ENCODE peak calls at places on chromosome 11, in seven cellular contexts. U is lung; V is CD8-positive, alpha-beta memory T cell; X is GM12865; G is hepatocyte; Q is keratinocyte; W is Panc1. A is an unnamed sample.

GRCh38 chr11:29131055-29131454 is 885.8 kb downstream of the KCNA4 start:
- DNase-seq in X (no peak), W (no peak), Q (no peak), V (no peak), G (no peak), U (no peak), A (no peak)

GRCh38 chr11:31817054-31817620 is 6.0 kb upstream of the PAX6 start:
- DNase-seq in Q (no peak), V (no peak), G (no peak), X (no peak), W (no peak), U (no peak), A (no peak)

GRCh38 chr11:133893381-133893780 is 48.1 kb upstream of the SPATA19 start:
- DNase-seq in U (no peak), W (no peak), G (no peak), Q (no peak), X (no peak), V (no peak), A (no peak)

GRCh38 chr11:587978-588380 is 11.7 kb downstream of the PHRF1 start:
- DNase-seq in W (no peak), V (peak), X (no peak), Q (no peak), U (no peak), G (peak), A (peak)

GRCh38 chr11:69509381-69509780 is 27.9 kb downstream of the LINC01488 start:
- DNase-seq in V (no peak), U (no peak), X (no peak), W (no peak), Q (no peak), G (no peak), A (no peak)

GRCh38 chr11:33507356-33507755 is 193.3 kb downstream of the C11orf91 start:
- DNase-seq in G (no peak), Q (no peak), V (no peak), W (no peak), X (no peak), U (no peak), A (no peak)

GRCh38 chr11:35145249-35145648 is 6.3 kb downstream of the CD44 start:
- DNase-seq in G (no peak), X (peak), U (no peak), W (no peak), Q (no peak), V (peak), A (no peak)

GRCh38 chr11:30422389-30422788 is 99.5 kb downstream of the ARL14EP start:
- DNase-seq in X (no peak), U (no peak), G (peak), Q (no peak), V (no peak), W (no peak), A (no peak)

GRCh38 chr11:393219-394033 is 583 bp upstream of the PKP3 start:
- DNase-seq in W (no peak), V (no peak), U (no peak), X (no peak), Q (peak), G (peak), A (no peak)

GRCh38 chr11:126452718-126453117 is 97.2 kb downstream of the ST3GAL4 start:
- DNase-seq in X (no peak), V (no peak), G (no peak), W (no peak), Q (no peak), U (no peak), A (no peak)

GRCh38 chr11:102829671-102830070 is 13.7 kb downstream of the MMP3 start:
- DNase-seq in U (no peak), Q (no peak), G (no peak), X (no peak), V (no peak), W (no peak), A (no peak)

GRCh38 chr11:56214537-56214936 is 19.5 kb downstream of the OR5T2 start:
- DNase-seq in V (no peak), W (no peak), U (no peak), X (no peak), G (no peak), Q (no peak), A (no peak)

GRCh38 chr11:110621826-110622225 is 90.4 kb downstream of the ARHGAP20 start:
- DNase-seq in Q (no peak), V (no peak), G (no peak), X (no peak), U (no peak), W (no peak), A (no peak)

GRCh38 chr11:118343981-118344521 is at the start of gene CD3G:
- DNase-seq in W (no peak), G (no peak), Q (no peak), V (peak), U (no peak), X (no peak), A (no peak)

GRCh38 chr11:96001037-96001436 is 77.1 kb upstream of the MTMR2 start:
- DNase-seq in X (no peak), V (no peak), G (no peak), Q (no peak), W (no peak), U (peak), A (peak)

GRCh38 chr11:76752321-76753175 is 30.6 kb upstream of the TSKU start:
- DNase-seq in G (peak), V (no peak), W (no peak), U (peak), Q (no peak), X (no peak), A (peak)

GRCh38 chr11:92451081-92451480 is 226.5 kb downstream of the FAT3 start:
- DNase-seq in W (no peak), G (no peak), V (no peak), U (no peak), X (no peak), Q (no peak), A (no peak)

GRCh38 chr11:62487698-62488551 is 58.7 kb downstream of the AHNAK start:
- DNase-seq in G (peak), V (no peak), W (no peak), U (no peak), Q (no peak), X (no peak), A (no peak)

GRCh38 chr11:94128171-94128745 is 383 bp upstream of the PANX1 start:
- DNase-seq in V (no peak), U (no peak), W (no peak), X (peak), G (no peak), Q (no peak), A (no peak)

GRCh38 chr11:47524200-47524874 is 28.6 kb downstream of the CELF1 start:
- DNase-seq in U (no peak), Q (no peak), V (no peak), X (no peak), W (no peak), G (peak), A (no peak)

GRCh38 chr11:6328321-6328720 is 8.0 kb upstream of the CAVIN3 start:
- DNase-seq in Q (no peak), X (no peak), U (no peak), W (no peak), V (no peak), G (no peak), A (no peak)

GRCh38 chr11:61866231-61866957 is 25.0 kb downstream of the FADS3 start:
- DNase-seq in V (no peak), G (no peak), U (no peak), W (no peak), Q (no peak), X (no peak), A (no peak)

GRCh38 chr11:31096191-31096590 is 273.3 kb downstream of the DCDC1 start:
- DNase-seq in Q (no peak), U (no peak), W (no peak), X (no peak), V (no peak), G (no peak), A (no peak)

GRCh38 chr11:36564376-36565032 is 3.3 kb upstream of the RAG1 start:
- DNase-seq in V (peak), W (peak), X (peak), U (peak), Q (no peak), G (peak), A (peak)

GRCh38 chr11:9619971-9620370 is 43.9 kb upstream of the SWAP70 start:
- DNase-seq in X (no peak), U (no peak), V (no peak), G (no peak), Q (no peak), W (no peak), A (no peak)

GRCh38 chr11:73114835-73115220 is 27.3 kb downstream of the FCHSD2 start:
- DNase-seq in G (no peak), Q (no peak), W (no peak), X (no peak), V (no peak), U (no peak), A (no peak)

GRCh38 chr11:123546515-123546914 is 107.9 kb downstream of the SCN3B start:
- DNase-seq in Q (no peak), X (no peak), V (no peak), G (no peak), W (no peak), U (no peak), A (no peak)

GRCh38 chr11:95863486-95864140 is 60.3 kb downstream of the MTMR2 start:
- DNase-seq in W (no peak), V (no peak), U (no peak), Q (no peak), G (no peak), X (no peak), A (peak)

GRCh38 chr11:115576606-115577005 is 72.4 kb upstream of the CADM1 start:
- DNase-seq in G (no peak), Q (no peak), U (no peak), X (no peak), V (no peak), W (no peak), A (no peak)

GRCh38 chr11:79564288-79564925 is 123.6 kb upstream of the TENM4 start:
- DNase-seq in Q (no peak), G (no peak), U (peak), W (no peak), V (no peak), X (no peak), A (no peak)

GRCh38 chr11:114094516-114094915 is 35.0 kb downstream of the ZBTB16 start:
- DNase-seq in G (no peak), V (no peak), Q (no peak), U (no peak), W (no peak), X (no peak), A (no peak)

GRCh38 chr11:114092478-114092877 is 33.0 kb downstream of the ZBTB16 start:
- DNase-seq in V (no peak), G (no peak), Q (no peak), W (no peak), X (no peak), U (no peak), A (no peak)

GRCh38 chr11:114092953-114093352 is 33.4 kb downstream of the ZBTB16 start:
- DNase-seq in Q (no peak), U (no peak), G (no peak), V (no peak), X (no peak), W (no peak), A (no peak)

GRCh38 chr11:114098927-114099326 is 39.4 kb downstream of the ZBTB16 start:
- DNase-seq in X (no peak), U (no peak), Q (no peak), W (no peak), V (no peak), G (no peak), A (no peak)

DNA sequence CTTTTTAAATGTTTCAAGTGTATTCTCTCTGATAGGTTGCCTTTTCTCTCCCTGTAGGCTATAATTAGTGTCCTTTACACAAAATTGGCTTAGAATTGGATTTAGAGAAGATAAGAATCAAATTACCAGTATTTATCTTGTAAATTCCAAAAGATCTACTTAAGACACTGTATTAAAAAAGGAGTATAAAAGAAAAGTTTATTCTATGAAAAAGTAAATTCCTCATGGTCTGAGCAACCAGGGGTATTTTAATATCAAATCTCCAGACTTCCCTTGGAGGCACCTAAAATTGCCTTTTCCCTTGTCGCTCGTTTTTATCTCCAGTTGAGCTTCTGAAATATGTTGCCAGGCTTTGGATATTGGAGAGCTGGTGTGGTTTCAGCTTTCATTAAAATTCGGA is 36.4 kb downstream of the ZBTB16 start:
- DNase-seq in U (no peak), W (no peak), X (no peak), V (no peak), G (no peak), Q (no peak), A (no peak)
- H3K4me3 ChIP-seq in U (no peak), W (no peak), X (no peak), V (no peak), G (no peak), Q (no peak), A (no peak)

DNA sequence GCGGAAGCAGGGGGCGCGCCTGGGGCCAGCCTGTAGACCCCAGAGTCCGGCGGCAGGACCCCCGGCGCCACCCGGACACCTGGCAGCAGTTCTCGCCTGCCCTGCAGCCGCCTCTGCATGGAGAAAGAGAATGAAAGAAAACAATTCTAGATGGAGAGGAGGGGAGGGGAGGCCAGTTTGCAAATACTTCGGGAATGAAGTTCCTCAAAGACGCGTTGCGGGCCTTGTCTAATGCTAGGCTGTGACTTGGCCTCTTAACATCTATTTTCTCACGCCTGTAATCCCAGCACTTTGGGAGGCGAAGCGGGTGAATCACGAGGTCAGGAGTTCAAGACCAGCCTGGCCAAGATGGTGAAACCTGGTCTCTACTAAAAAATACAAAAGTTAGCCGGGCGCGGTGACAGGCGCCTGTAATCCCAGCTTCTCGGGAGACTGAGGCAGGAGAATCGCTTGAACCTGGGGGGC is 2.1 kb upstream of the BARX2 start:
- DNase-seq in U (no peak), W (no peak), V (no peak), Q (no peak), G (no peak), X (no peak), A (no peak)
- H3K4me3 ChIP-seq in U (no peak), W (peak), V (no peak), Q (peak), G (no peak), X (no peak), A (peak)

DNA sequence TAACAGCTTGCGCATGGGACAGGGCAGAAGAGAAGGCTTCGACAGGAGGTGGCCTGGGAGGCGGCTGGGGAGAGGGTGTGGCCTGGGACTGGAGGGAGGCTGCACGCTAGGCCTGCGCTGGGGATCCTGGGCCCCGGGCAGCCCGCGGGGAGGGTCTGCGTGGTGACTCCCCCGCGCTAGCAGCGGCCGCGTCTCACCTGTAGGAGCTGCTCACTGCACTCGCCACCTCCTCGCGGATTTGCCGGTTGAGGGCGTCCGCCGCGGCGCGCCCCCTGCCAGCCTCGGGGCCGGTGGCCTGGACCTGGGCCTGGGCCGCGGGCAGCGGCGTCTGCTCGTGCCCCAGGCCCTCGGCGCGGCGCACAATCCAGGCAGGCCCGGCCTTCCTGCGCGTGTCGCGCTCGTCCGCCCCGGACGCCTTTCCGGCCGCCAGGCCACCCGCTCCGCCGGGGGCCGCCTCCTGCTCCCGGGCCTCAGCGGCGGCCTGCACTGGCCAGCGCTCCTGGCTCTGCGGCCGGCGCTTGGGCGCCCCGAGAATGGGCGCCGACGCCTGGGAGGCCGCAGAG is 1.5 kb downstream of the MAP6 start:
- DNase-seq in W (no peak), X (peak), G (peak), V (no peak), Q (no peak), U (peak), A (no peak)
- H3K4me3 ChIP-seq in W (peak), X (peak), G (peak), V (no peak), Q (peak), U (peak), A (peak)

GRCh38 chr11:120648706-120649250 is 137.2 kb downstream of the GRIK4 start:
- DNase-seq in Q (no peak), G (no peak), U (peak), W (no peak), V (no peak), X (no peak), A (no peak)

GRCh38 chr11:120643254-120643653 is 131.7 kb downstream of the GRIK4 start:
- DNase-seq in G (no peak), W (no peak), Q (no peak), X (no peak), U (no peak), V (no peak), A (no peak)

GRCh38 chr11:120646206-120646605 is 134.7 kb downstream of the GRIK4 start:
- DNase-seq in W (no peak), G (no peak), Q (no peak), U (no peak), V (no peak), X (no peak), A (no peak)

GRCh38 chr11:120647681-120648080 is 136.1 kb downstream of the GRIK4 start:
- DNase-seq in X (no peak), G (no peak), W (no peak), U (no peak), Q (no peak), V (no peak), A (no peak)

DNA sequence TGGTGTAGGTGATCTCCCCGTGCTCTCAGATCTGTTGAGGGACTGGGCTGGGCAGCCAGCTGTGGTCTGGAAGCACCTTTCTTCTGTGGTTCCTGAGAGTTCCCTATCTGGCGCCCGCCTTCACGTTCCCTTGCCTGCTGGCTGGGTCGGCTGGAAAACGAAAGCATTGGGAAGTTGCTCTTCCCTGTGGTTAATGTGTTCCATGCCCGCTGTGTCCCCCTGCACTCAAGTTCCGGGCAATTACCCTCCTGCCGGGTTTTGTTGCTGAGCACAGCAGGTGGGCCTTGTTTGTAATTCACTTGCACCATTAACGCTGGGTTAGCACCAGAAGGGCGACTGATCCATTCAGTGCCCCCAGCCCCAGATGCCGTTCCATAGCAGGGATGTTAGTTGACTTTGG is 134.1 kb downstream of the GRIK4 start:
- DNase-seq in V (no peak), U (no peak), X (no peak), G (no peak), W (no peak), Q (no peak), A (no peak)
- H3K4me3 ChIP-seq in V (no peak), U (no peak), X (no peak), G (no peak), W (no peak), Q (no peak), A (no peak)

GRCh38 chr11:44305149-44305642 is 4.7 kb downstream of the ALX4 start:
- DNase-seq in V (no peak), U (no peak), X (no peak), G (no peak), Q (no peak), W (no peak), A (no peak)
- H3K4me3 ChIP-seq in V (peak), U (no peak), X (peak), G (peak), Q (peak), W (peak), A (peak)

GRCh38 chr11:19320764-19321163 is 80.0 kb upstream of the E2F8 start:
- DNase-seq in U (no peak), G (no peak), W (no peak), V (no peak), Q (no peak), X (no peak), A (no peak)

GRCh38 chr11:19321351-19321750 is 80.6 kb upstream of the E2F8 start:
- DNase-seq in G (no peak), X (no peak), W (no peak), U (no peak), Q (no peak), V (no peak), A (no peak)

GRCh38 chr11:19315511-19315910 is 74.8 kb upstream of the E2F8 start:
- DNase-seq in G (no peak), W (no peak), V (no peak), U (no peak), Q (no peak), X (no peak), A (no peak)

GRCh38 chr11:19313140-19313539 is 72.4 kb upstream of the E2F8 start:
- DNase-seq in Q (no peak), X (no peak), U (no peak), W (no peak), G (no peak), V (no peak), A (no peak)

GRCh38 chr11:19316434-19316833 is 75.7 kb upstream of the E2F8 start:
- DNase-seq in Q (no peak), G (peak), V (no peak), U (peak), W (no peak), X (no peak), A (peak)
- H3K4me3 ChIP-seq in Q (no peak), G (no peak), V (no peak), U (no peak), W (no peak), X (no peak), A (no peak)

DNA sequence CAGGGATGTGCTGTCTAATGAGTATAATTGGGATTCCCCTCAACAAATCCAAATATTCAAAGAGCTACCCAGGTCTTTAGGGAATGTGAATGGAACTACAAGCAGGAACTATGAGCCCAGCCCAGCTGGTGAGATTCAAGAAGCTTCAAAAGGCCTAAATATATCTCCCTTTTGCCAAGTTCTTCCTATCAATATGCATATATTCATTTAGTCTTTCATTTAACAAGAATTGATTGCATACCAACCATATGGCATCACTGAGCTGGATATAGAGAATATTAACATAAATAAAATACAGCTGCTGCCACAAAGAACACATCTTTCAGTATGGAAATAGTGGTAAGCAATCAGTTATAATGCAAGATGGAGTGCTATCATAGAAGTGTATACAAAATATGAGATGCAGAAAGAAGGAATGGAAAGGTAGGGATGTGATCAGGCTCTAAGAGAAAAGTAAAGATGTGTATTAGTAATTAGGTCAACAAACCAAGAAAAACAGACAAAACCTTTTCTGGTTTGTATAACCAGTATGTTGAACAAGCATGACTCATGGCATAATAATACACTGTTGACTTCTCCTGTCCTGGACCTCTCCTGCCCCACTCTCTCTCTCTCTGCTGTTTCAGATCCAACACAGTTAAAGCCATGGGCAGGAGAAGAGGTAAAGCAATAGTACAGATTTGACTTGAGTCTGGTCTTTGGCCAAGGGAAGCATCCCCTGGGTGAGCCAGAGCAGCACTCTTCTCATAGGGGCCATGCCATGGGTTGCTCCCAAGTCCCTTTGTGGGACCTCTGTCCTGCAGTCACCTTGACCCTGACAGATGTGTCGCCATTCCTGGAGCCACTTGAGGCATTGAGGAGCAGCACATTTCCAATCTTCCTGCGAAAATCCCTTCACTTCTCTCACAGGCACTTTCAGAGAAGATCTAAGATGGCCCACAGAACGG is 58.6 kb upstream of the PRSS23 start:
- DNase-seq in U (no peak), W (peak), V (no peak), X (no peak), G (peak), Q (no peak), A (peak)
- H3K4me3 ChIP-seq in U (no peak), W (no peak), V (no peak), X (no peak), G (no peak), Q (peak), A (no peak)

A was measured in skeletal muscle cell.